ENCODE peak calls at places on chromosomes 11 and 22, in nine cellular contexts. One of them, this sample, is unnamed.

GRCh38 chr11:84687433-84687832 is 939.7 kb downstream of the DLG2 start:
- DNase-seq in HEK293T: no peak
- DNase-seq in HT1080: no peak
- DNase-seq in T-helper 17 cell: no peak
- DNase-seq in NCI-H2081: no peak
- DNase-seq in B cell: no peak
- DNase-seq in EL: no peak
- DNase-seq in frontal cortex: no peak
- DNase-seq in activated CD8-positive, alpha-beta memory T cell treated with anti-CD3 and anti-CD28 coated beads, Interleukin-2, amount 50 U/mL, for 48 hours: no peak
- DNase-seq in this sample: no peak

GRCh38 chr11:122165972-122166371 is 50.0 kb upstream of the BLID start:
- DNase-seq in HEK293T: no peak
- DNase-seq in HT1080: no peak
- DNase-seq in T-helper 17 cell: no peak
- DNase-seq in NCI-H2081: peak
- DNase-seq in B cell: no peak
- DNase-seq in EL: no peak
- DNase-seq in frontal cortex: no peak
- DNase-seq in activated CD8-positive, alpha-beta memory T cell treated with anti-CD3 and anti-CD28 coated beads, Interleukin-2, amount 50 U/mL, for 48 hours: no peak
- DNase-seq in this sample: no peak

GRCh38 chr11:100208207-100208606 is 478.9 kb upstream of the ARHGAP42 start:
- DNase-seq in HEK293T: no peak
- DNase-seq in HT1080: peak
- DNase-seq in T-helper 17 cell: no peak
- DNase-seq in NCI-H2081: no peak
- DNase-seq in B cell: no peak
- DNase-seq in EL: no peak
- DNase-seq in frontal cortex: no peak
- DNase-seq in activated CD8-positive, alpha-beta memory T cell treated with anti-CD3 and anti-CD28 coated beads, Interleukin-2, amount 50 U/mL, for 48 hours: no peak
- DNase-seq in this sample: no peak

GRCh38 chr11:65546217-65546958 is 11.8 kb downstream of the LTBP3 start:
- DNase-seq in HEK293T: peak
- DNase-seq in HT1080: no peak
- DNase-seq in T-helper 17 cell: peak
- DNase-seq in NCI-H2081: peak
- DNase-seq in B cell: peak
- DNase-seq in EL: no peak
- DNase-seq in frontal cortex: peak
- DNase-seq in activated CD8-positive, alpha-beta memory T cell treated with anti-CD3 and anti-CD28 coated beads, Interleukin-2, amount 50 U/mL, for 48 hours: peak
- DNase-seq in this sample: peak

GRCh38 chr11:122235615-122236014 is 119.6 kb upstream of the BLID start:
- DNase-seq in HEK293T: no peak
- DNase-seq in HT1080: peak
- DNase-seq in T-helper 17 cell: no peak
- DNase-seq in NCI-H2081: peak
- DNase-seq in B cell: no peak
- DNase-seq in EL: peak
- DNase-seq in frontal cortex: no peak
- DNase-seq in activated CD8-positive, alpha-beta memory T cell treated with anti-CD3 and anti-CD28 coated beads, Interleukin-2, amount 50 U/mL, for 48 hours: no peak
- DNase-seq in this sample: no peak

GRCh38 chr11:61950035-61950547 is at the start of gene BEST1:
- DNase-seq in HEK293T: no peak
- DNase-seq in HT1080: no peak
- DNase-seq in T-helper 17 cell: no peak
- DNase-seq in NCI-H2081: no peak
- DNase-seq in B cell: no peak
- DNase-seq in EL: no peak
- DNase-seq in frontal cortex: no peak
- DNase-seq in activated CD8-positive, alpha-beta memory T cell treated with anti-CD3 and anti-CD28 coated beads, Interleukin-2, amount 50 U/mL, for 48 hours: no peak
- DNase-seq in this sample: no peak

GRCh38 chr11:111565111-111565720 is 24.7 kb downstream of the LAYN start:
- DNase-seq in HEK293T: peak
- DNase-seq in HT1080: peak
- DNase-seq in T-helper 17 cell: no peak
- DNase-seq in NCI-H2081: peak
- DNase-seq in B cell: peak
- DNase-seq in EL: peak
- DNase-seq in frontal cortex: peak
- DNase-seq in activated CD8-positive, alpha-beta memory T cell treated with anti-CD3 and anti-CD28 coated beads, Interleukin-2, amount 50 U/mL, for 48 hours: peak
- DNase-seq in this sample: peak

GRCh38 chr22:23859201-23859600 is 1.5 kb downstream of the SLC2A11 start:
- DNase-seq in HEK293T: no peak
- DNase-seq in HT1080: no peak
- DNase-seq in T-helper 17 cell: no peak
- DNase-seq in NCI-H2081: no peak
- DNase-seq in B cell: no peak
- DNase-seq in EL: no peak
- DNase-seq in frontal cortex: no peak
- DNase-seq in activated CD8-positive, alpha-beta memory T cell treated with anti-CD3 and anti-CD28 coated beads, Interleukin-2, amount 50 U/mL, for 48 hours: no peak
- DNase-seq in this sample: no peak

GRCh38 chr11:1401656-1402221 is 12.0 kb downstream of the BRSK2 start:
- DNase-seq in HEK293T: peak
- DNase-seq in HT1080: peak
- DNase-seq in T-helper 17 cell: no peak
- DNase-seq in NCI-H2081: peak
- DNase-seq in B cell: no peak
- DNase-seq in EL: peak
- DNase-seq in frontal cortex: peak
- DNase-seq in activated CD8-positive, alpha-beta memory T cell treated with anti-CD3 and anti-CD28 coated beads, Interleukin-2, amount 50 U/mL, for 48 hours: peak
- DNase-seq in this sample: no peak

GRCh38 chr11:126544311-126545056 is 189.0 kb downstream of the ST3GAL4 start:
- DNase-seq in HEK293T: no peak
- DNase-seq in HT1080: peak
- DNase-seq in T-helper 17 cell: no peak
- DNase-seq in NCI-H2081: peak
- DNase-seq in B cell: no peak
- DNase-seq in EL: no peak
- DNase-seq in frontal cortex: peak
- DNase-seq in activated CD8-positive, alpha-beta memory T cell treated with anti-CD3 and anti-CD28 coated beads, Interleukin-2, amount 50 U/mL, for 48 hours: no peak
- DNase-seq in this sample: no peak

GRCh38 chr11:28649922-28650321 is 541.7 kb downstream of the METTL15 start:
- DNase-seq in HEK293T: no peak
- DNase-seq in HT1080: peak
- DNase-seq in T-helper 17 cell: no peak
- DNase-seq in NCI-H2081: no peak
- DNase-seq in B cell: no peak
- DNase-seq in EL: peak
- DNase-seq in frontal cortex: no peak
- DNase-seq in activated CD8-positive, alpha-beta memory T cell treated with anti-CD3 and anti-CD28 coated beads, Interleukin-2, amount 50 U/mL, for 48 hours: no peak
- DNase-seq in this sample: no peak

GRCh38 chr22:47629273-47629711 is 866.8 kb downstream of the TBC1D22A start:
- DNase-seq in HEK293T: no peak
- DNase-seq in HT1080: no peak
- DNase-seq in T-helper 17 cell: no peak
- DNase-seq in NCI-H2081: no peak
- DNase-seq in B cell: no peak
- DNase-seq in EL: no peak
- DNase-seq in frontal cortex: no peak
- DNase-seq in activated CD8-positive, alpha-beta memory T cell treated with anti-CD3 and anti-CD28 coated beads, Interleukin-2, amount 50 U/mL, for 48 hours: peak
- DNase-seq in this sample: no peak

GRCh38 chr22:37486224-37486845 is at the start of gene MFNG:
- DNase-seq in HEK293T: peak
- DNase-seq in HT1080: peak
- DNase-seq in T-helper 17 cell: peak
- DNase-seq in NCI-H2081: no peak
- DNase-seq in B cell: peak
- DNase-seq in EL: peak
- DNase-seq in frontal cortex: peak
- DNase-seq in activated CD8-positive, alpha-beta memory T cell treated with anti-CD3 and anti-CD28 coated beads, Interleukin-2, amount 50 U/mL, for 48 hours: peak
- DNase-seq in this sample: peak

GRCh38 chr22:30182365-30182764 is 64.2 kb downstream of the LIF start:
- DNase-seq in HEK293T: no peak
- DNase-seq in HT1080: no peak
- DNase-seq in T-helper 17 cell: no peak
- DNase-seq in NCI-H2081: no peak
- DNase-seq in B cell: no peak
- DNase-seq in EL: no peak
- DNase-seq in frontal cortex: no peak
- DNase-seq in activated CD8-positive, alpha-beta memory T cell treated with anti-CD3 and anti-CD28 coated beads, Interleukin-2, amount 50 U/mL, for 48 hours: no peak
- DNase-seq in this sample: no peak

GRCh38 chr11:110297726-110298297 is 1.4 kb upstream of the RDX start:
- DNase-seq in HEK293T: no peak
- DNase-seq in HT1080: no peak
- DNase-seq in T-helper 17 cell: no peak
- DNase-seq in NCI-H2081: no peak
- DNase-seq in B cell: no peak
- DNase-seq in EL: no peak
- DNase-seq in frontal cortex: no peak
- DNase-seq in activated CD8-positive, alpha-beta memory T cell treated with anti-CD3 and anti-CD28 coated beads, Interleukin-2, amount 50 U/mL, for 48 hours: no peak
- DNase-seq in this sample: no peak

GRCh38 chr11:77071671-77072605 is 5.2 kb downstream of the CAPN5 start:
- DNase-seq in HEK293T: no peak
- DNase-seq in HT1080: peak
- DNase-seq in T-helper 17 cell: no peak
- DNase-seq in NCI-H2081: no peak
- DNase-seq in B cell: no peak
- DNase-seq in EL: peak
- DNase-seq in frontal cortex: no peak
- DNase-seq in activated CD8-positive, alpha-beta memory T cell treated with anti-CD3 and anti-CD28 coated beads, Interleukin-2, amount 50 U/mL, for 48 hours: peak
- DNase-seq in this sample: no peak

GRCh38 chr22:45450931-45451651 is 37.6 kb downstream of the RIBC2 start:
- DNase-seq in HEK293T: no peak
- DNase-seq in HT1080: no peak
- DNase-seq in T-helper 17 cell: no peak
- DNase-seq in NCI-H2081: no peak
- DNase-seq in B cell: no peak
- DNase-seq in EL: peak
- DNase-seq in frontal cortex: no peak
- DNase-seq in activated CD8-positive, alpha-beta memory T cell treated with anti-CD3 and anti-CD28 coated beads, Interleukin-2, amount 50 U/mL, for 48 hours: no peak
- DNase-seq in this sample: no peak

GRCh38 chr22:46081831-46082210 is 68.5 kb upstream of the PPARA start:
- DNase-seq in HEK293T: no peak
- DNase-seq in HT1080: peak
- DNase-seq in T-helper 17 cell: no peak
- DNase-seq in NCI-H2081: no peak
- DNase-seq in B cell: no peak
- DNase-seq in EL: no peak
- DNase-seq in frontal cortex: no peak
- DNase-seq in activated CD8-positive, alpha-beta memory T cell treated with anti-CD3 and anti-CD28 coated beads, Interleukin-2, amount 50 U/mL, for 48 hours: no peak
- DNase-seq in this sample: peak

GRCh38 chr11:94706211-94706610 is 61.9 kb upstream of the AMOTL1 start:
- DNase-seq in HEK293T: no peak
- DNase-seq in HT1080: peak
- DNase-seq in T-helper 17 cell: no peak
- DNase-seq in NCI-H2081: no peak
- DNase-seq in B cell: no peak
- DNase-seq in EL: peak
- DNase-seq in frontal cortex: no peak
- DNase-seq in activated CD8-positive, alpha-beta memory T cell treated with anti-CD3 and anti-CD28 coated beads, Interleukin-2, amount 50 U/mL, for 48 hours: no peak
- DNase-seq in this sample: no peak

GRCh38 chr11:14891143-14892035 is 642 bp downstream of the CYP2R1 start:
- DNase-seq in HEK293T: peak
- DNase-seq in HT1080: peak
- DNase-seq in T-helper 17 cell: peak
- DNase-seq in NCI-H2081: peak
- DNase-seq in B cell: peak
- DNase-seq in EL: peak
- DNase-seq in frontal cortex: peak
- DNase-seq in activated CD8-positive, alpha-beta memory T cell treated with anti-CD3 and anti-CD28 coated beads, Interleukin-2, amount 50 U/mL, for 48 hours: peak
- DNase-seq in this sample: peak

GRCh38 chr22:47954107-47954506 is 1191.7 kb downstream of the TBC1D22A start:
- DNase-seq in HEK293T: no peak
- DNase-seq in HT1080: no peak
- DNase-seq in T-helper 17 cell: no peak
- DNase-seq in NCI-H2081: no peak
- DNase-seq in B cell: no peak
- DNase-seq in EL: no peak
- DNase-seq in frontal cortex: no peak
- DNase-seq in activated CD8-positive, alpha-beta memory T cell treated with anti-CD3 and anti-CD28 coated beads, Interleukin-2, amount 50 U/mL, for 48 hours: no peak
- DNase-seq in this sample: no peak

GRCh38 chr22:47213571-47214230 is 451.3 kb downstream of the TBC1D22A start:
- DNase-seq in HEK293T: peak
- DNase-seq in HT1080: peak
- DNase-seq in T-helper 17 cell: no peak
- DNase-seq in NCI-H2081: no peak
- DNase-seq in B cell: peak
- DNase-seq in EL: no peak
- DNase-seq in frontal cortex: no peak
- DNase-seq in activated CD8-positive, alpha-beta memory T cell treated with anti-CD3 and anti-CD28 coated beads, Interleukin-2, amount 50 U/mL, for 48 hours: peak
- DNase-seq in this sample: no peak

GRCh38 chr11:3123316-3123715 is 41.8 kb downstream of the OSBPL5 start:
- DNase-seq in HEK293T: no peak
- DNase-seq in HT1080: no peak
- DNase-seq in T-helper 17 cell: peak
- DNase-seq in NCI-H2081: peak
- DNase-seq in B cell: no peak
- DNase-seq in EL: no peak
- DNase-seq in frontal cortex: no peak
- DNase-seq in activated CD8-positive, alpha-beta memory T cell treated with anti-CD3 and anti-CD28 coated beads, Interleukin-2, amount 50 U/mL, for 48 hours: no peak
- DNase-seq in this sample: peak

GRCh38 chr11:14904745-14905103 is 12.7 kb upstream of the CYP2R1 start:
- DNase-seq in HEK293T: no peak
- DNase-seq in HT1080: no peak
- DNase-seq in T-helper 17 cell: peak
- DNase-seq in NCI-H2081: no peak
- DNase-seq in B cell: peak
- DNase-seq in EL: peak
- DNase-seq in frontal cortex: peak
- DNase-seq in activated CD8-positive, alpha-beta memory T cell treated with anti-CD3 and anti-CD28 coated beads, Interleukin-2, amount 50 U/mL, for 48 hours: peak
- DNase-seq in this sample: peak

GRCh38 chr11:69249086-69249640 is 44.8 kb upstream of the MYEOV start:
- DNase-seq in HEK293T: no peak
- DNase-seq in HT1080: no peak
- DNase-seq in T-helper 17 cell: no peak
- DNase-seq in NCI-H2081: no peak
- DNase-seq in B cell: peak
- DNase-seq in EL: no peak
- DNase-seq in frontal cortex: no peak
- DNase-seq in activated CD8-positive, alpha-beta memory T cell treated with anti-CD3 and anti-CD28 coated beads, Interleukin-2, amount 50 U/mL, for 48 hours: no peak
- DNase-seq in this sample: no peak

GRCh38 chr11:1555713-1556153 is 16.3 kb downstream of the DUSP8 start:
- DNase-seq in HEK293T: no peak
- DNase-seq in HT1080: no peak
- DNase-seq in T-helper 17 cell: no peak
- DNase-seq in NCI-H2081: no peak
- DNase-seq in B cell: no peak
- DNase-seq in EL: no peak
- DNase-seq in frontal cortex: no peak
- DNase-seq in activated CD8-positive, alpha-beta memory T cell treated with anti-CD3 and anti-CD28 coated beads, Interleukin-2, amount 50 U/mL, for 48 hours: no peak
- DNase-seq in this sample: no peak

GRCh38 chr22:27810566-27810965 is 9.0 kb upstream of the MN1 start:
- DNase-seq in HEK293T: no peak
- DNase-seq in HT1080: no peak
- DNase-seq in T-helper 17 cell: no peak
- DNase-seq in NCI-H2081: peak
- DNase-seq in B cell: no peak
- DNase-seq in EL: peak
- DNase-seq in frontal cortex: no peak
- DNase-seq in activated CD8-positive, alpha-beta memory T cell treated with anti-CD3 and anti-CD28 coated beads, Interleukin-2, amount 50 U/mL, for 48 hours: no peak
- DNase-seq in this sample: no peak

GRCh38 chr11:58164990-58165389 is 23.9 kb upstream of the OR9Q2 start:
- DNase-seq in HEK293T: no peak
- DNase-seq in HT1080: no peak
- DNase-seq in T-helper 17 cell: no peak
- DNase-seq in NCI-H2081: no peak
- DNase-seq in B cell: no peak
- DNase-seq in EL: no peak
- DNase-seq in frontal cortex: no peak
- DNase-seq in activated CD8-positive, alpha-beta memory T cell treated with anti-CD3 and anti-CD28 coated beads, Interleukin-2, amount 50 U/mL, for 48 hours: no peak
- DNase-seq in this sample: no peak

GRCh38 chr11:83162377-83162776 is 5.4 kb downstream of the PCF11 start:
- DNase-seq in HEK293T: no peak
- DNase-seq in HT1080: no peak
- DNase-seq in T-helper 17 cell: no peak
- DNase-seq in NCI-H2081: no peak
- DNase-seq in B cell: no peak
- DNase-seq in EL: no peak
- DNase-seq in frontal cortex: no peak
- DNase-seq in activated CD8-positive, alpha-beta memory T cell treated with anti-CD3 and anti-CD28 coated beads, Interleukin-2, amount 50 U/mL, for 48 hours: no peak
- DNase-seq in this sample: no peak

GRCh38 chr22:26770624-26771023 is 113.2 kb downstream of the MIAT start:
- DNase-seq in HEK293T: no peak
- DNase-seq in HT1080: no peak
- DNase-seq in T-helper 17 cell: no peak
- DNase-seq in NCI-H2081: no peak
- DNase-seq in B cell: no peak
- DNase-seq in EL: peak
- DNase-seq in frontal cortex: no peak
- DNase-seq in activated CD8-positive, alpha-beta memory T cell treated with anti-CD3 and anti-CD28 coated beads, Interleukin-2, amount 50 U/mL, for 48 hours: no peak
- DNase-seq in this sample: no peak

GRCh38 chr22:17698948-17699347 is 60.4 kb downstream of the BCL2L13 start:
- DNase-seq in HEK293T: no peak
- DNase-seq in HT1080: no peak
- DNase-seq in T-helper 17 cell: no peak
- DNase-seq in NCI-H2081: no peak
- DNase-seq in B cell: no peak
- DNase-seq in EL: no peak
- DNase-seq in frontal cortex: no peak
- DNase-seq in activated CD8-positive, alpha-beta memory T cell treated with anti-CD3 and anti-CD28 coated beads, Interleukin-2, amount 50 U/mL, for 48 hours: no peak
- DNase-seq in this sample: no peak

This sample was measured in upper lobe of left lung.